ENCODE peak calls at places on chromosomes 3 and 15, in five cellular contexts. P is endothelial cell of umbilical vein, Y is H1, B is HCT116, K is IMR-90. R is an unnamed sample.

GRCh38 chr3:63984391-63984790 is 38.9 kb downstream of the PSMD6 start:
- DNase-seq in P (no peak), Y (no peak), B (no peak), K (no peak), R (no peak)

GRCh38 chr3:37029516-37030163 is 36.3 kb downstream of the MLH1 start:
- DNase-seq in P (no peak), Y (no peak), B (no peak), K (peak), R (no peak)

GRCh38 chr3:55592572-55592971 is 105.5 kb upstream of the WNT5A start:
- DNase-seq in P (no peak), Y (no peak), B (no peak), K (no peak), R (no peak)

GRCh38 chr3:65758438-65758837 is 280.3 kb downstream of the MAGI1 start:
- DNase-seq in P (no peak), Y (no peak), B (no peak), K (no peak), R (no peak)

GRCh38 chr3:61628636-61629035 is 67.3 kb downstream of the PTPRG start:
- DNase-seq in P (no peak), Y (no peak), B (no peak), K (no peak), R (no peak)

GRCh38 chr15:51318382-51319150 is 19.8 kb downstream of the CYP19A1 start:
- DNase-seq in P (no peak), Y (no peak), B (no peak), K (no peak), R (no peak)

GRCh38 chr15:82739086-82739485 is 29.4 kb upstream of the AP3B2 start:
- DNase-seq in P (no peak), Y (no peak), B (no peak), K (peak), R (no peak)

GRCh38 chr3:3080309-3080708 is 29.9 kb downstream of the IL5RA start:
- DNase-seq in P (no peak), Y (no peak), B (no peak), K (no peak), R (no peak)

GRCh38 chr15:80404719-80405553 is 754 bp downstream of the ARNT2 start:
- DNase-seq in P (no peak), Y (peak), B (no peak), K (peak), R (peak)

GRCh38 chr3:49399467-49399866 is 12.3 kb downstream of the RHOA start:
- DNase-seq in P (no peak), Y (no peak), B (no peak), K (peak), R (no peak)
- H3K4me2 ChIP-seq in P (no peak), Y (no peak), B (no peak), K (no peak), R (no peak)

GRCh38 chr15:100429116-100429728 is 87.4 kb upstream of the ADAMTS17 start:
- DNase-seq in P (no peak), Y (no peak), B (no peak), K (no peak), R (no peak)

GRCh38 chr15:100430381-100430780 is 88.6 kb upstream of the ADAMTS17 start:
- DNase-seq in P (no peak), Y (no peak), B (no peak), K (no peak), R (no peak)

GRCh38 chr15:100426893-100427292 is 85.1 kb upstream of the ADAMTS17 start:
- DNase-seq in P (no peak), Y (no peak), B (no peak), K (no peak), R (no peak)
- TF ChIP-seq POLR2A in P (no peak), Y (no peak), B (no peak), K (no peak), R (no peak)

GRCh38 chr3:196127308-196128040 is 45.6 kb upstream of the TFRC start:
- DNase-seq in P (no peak), Y (no peak), B (no peak), K (no peak), R (no peak)
- H3K4me2 ChIP-seq in P (no peak), Y (no peak), B (no peak), K (no peak), R (no peak)

GRCh38 chr3:9897408-9898372 is 5.0 kb upstream of the IL17RE start:
- DNase-seq in P (peak), Y (no peak), B (peak), K (peak), R (peak)
- TF ChIP-seq POLR2A in P (peak), Y (no peak), B (no peak), K (no peak), R (no peak)

DNA sequence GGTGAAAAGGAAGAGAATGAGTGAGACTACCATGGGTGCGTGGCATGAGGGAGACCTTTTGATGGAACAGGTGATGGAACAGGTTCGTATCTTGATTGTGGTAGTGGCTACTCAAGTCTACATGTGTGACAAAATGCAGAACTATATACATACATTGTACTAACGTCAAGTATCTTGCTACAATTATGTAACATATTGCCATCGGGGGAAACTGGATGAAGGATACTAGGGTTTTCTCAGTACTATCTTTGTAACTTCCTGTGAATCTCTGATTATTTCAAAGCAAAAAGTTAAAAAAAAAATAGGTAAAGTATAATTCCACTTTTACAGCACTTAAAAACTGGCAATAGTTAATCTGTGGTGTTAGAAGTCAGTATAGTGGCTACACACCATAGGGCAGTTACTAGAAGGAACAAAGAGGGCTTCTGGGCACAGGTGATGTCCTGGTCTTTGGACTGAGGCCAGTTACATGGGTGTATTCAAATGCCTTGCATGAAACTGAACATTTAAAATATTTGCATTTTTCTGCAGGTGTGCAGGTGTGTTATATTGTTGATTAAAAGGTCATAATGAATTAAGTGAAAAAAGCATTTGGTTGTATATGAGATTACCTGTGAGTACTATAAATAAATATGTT is 61.4 kb downstream of the LRRK1 start:
- DNase-seq in P (no peak), Y (no peak), B (no peak), K (no peak), R (no peak)
- H3K4me2 ChIP-seq in P (no peak), Y (no peak), B (no peak), K (no peak), R (no peak)

DNA sequence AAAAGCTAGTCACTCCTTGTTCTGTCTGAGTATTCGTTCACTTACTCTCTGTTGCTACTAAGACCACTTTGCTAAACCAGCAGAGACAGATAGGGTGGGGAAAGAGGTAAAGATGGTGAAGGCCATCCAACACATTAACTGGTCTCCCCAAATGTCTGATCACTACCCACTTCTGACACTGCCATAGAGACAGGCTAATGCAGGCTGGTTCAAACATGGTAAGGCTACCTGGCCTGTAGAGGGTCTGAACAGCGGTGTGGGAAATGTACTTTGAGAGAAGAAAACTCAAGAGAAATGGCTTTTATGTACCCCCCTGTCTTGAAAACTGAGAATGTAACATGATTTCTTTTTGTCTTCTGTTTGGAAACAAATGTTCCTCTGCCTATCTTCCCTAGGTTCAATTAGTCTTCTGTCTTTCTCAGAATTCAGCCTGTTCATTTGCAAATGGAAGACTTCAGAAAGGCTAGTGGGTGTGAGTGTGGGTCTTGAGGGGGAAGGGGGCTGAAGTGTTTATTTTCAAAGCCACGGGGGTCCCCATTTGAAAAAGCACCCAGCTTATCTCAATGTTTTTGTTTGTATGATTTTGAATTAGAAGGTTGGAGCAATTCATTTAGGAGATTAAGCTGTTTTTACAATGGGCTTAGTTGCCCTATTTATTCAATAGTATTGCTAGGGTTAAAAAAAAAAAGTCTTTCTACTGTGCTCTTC is 15.8 kb downstream of the ALDH1A2 start:
- DNase-seq in P (no peak), Y (no peak), B (no peak), K (no peak), R (no peak)
- TF ChIP-seq POLR2A in P (no peak), Y (no peak), B (no peak), K (no peak), R (no peak)

GRCh38 chr3:169241928-169242751 is 421.4 kb downstream of the MECOM start:
- DNase-seq in P (peak), Y (peak), B (no peak), K (peak), R (no peak)
- H3K4me2 ChIP-seq in P (peak), Y (peak), B (no peak), K (peak), R (peak)

DNA sequence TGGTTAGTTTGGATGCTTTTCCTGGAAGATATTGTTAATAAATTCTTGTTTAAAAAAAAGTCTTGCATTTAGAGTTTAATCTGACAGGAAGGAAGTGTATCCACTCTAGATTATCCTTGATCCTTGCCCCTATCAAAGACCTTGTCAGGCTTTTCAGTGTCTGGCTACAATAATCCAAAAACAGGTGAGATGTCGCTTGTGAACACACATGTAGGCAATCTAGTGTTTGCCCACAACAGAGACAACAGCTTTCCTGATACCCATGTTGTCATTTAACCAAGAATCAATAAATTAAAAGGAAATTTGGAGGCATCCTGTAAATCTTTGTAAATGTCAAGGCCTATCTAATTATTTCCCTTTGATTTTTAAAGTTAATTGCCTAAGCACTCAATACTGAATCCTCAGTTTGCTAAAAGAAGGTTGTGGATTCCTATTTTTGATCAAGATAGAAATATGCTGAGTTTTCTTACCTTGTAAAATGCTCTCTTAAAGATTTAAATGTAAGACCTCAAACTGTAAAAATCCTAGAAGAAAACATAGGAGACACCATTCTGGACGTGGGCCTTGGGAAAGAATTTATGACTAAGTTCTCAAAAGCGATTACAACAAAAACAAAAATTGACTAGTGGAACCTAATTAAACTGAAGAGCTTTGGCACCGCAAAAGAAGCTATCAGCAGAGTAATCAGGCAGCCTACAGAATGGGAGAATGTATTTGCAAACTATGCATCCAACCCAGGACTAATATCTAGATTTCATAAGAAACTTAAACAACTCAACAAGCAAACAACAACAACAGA is 207.7 kb downstream of the NAALADL2 start:
- DNase-seq in P (no peak), Y (no peak), B (no peak), K (no peak), R (no peak)
- TF ChIP-seq POLR2A in P (no peak), Y (no peak), B (no peak), K (no peak), R (no peak)

R was measured in A549.